ENCODE peak calls at places on chromosomes 13 and 19, in five cellular contexts. M is IMR-90, R is A549, Q is GM12878, F is K562. N is an unnamed sample.

GRCh38 chr19:15114153-15114540 is 6.9 kb downstream of the SYDE1 start:
- DNase-seq in M (peak; percentile 65), R (no peak), Q (no peak), F (no peak), N (peak; percentile 21)

GRCh38 chr19:40395956-40396355 is 6.0 kb upstream of the HIPK4 start:
- DNase-seq in M (no peak), R (no peak), Q (no peak), F (no peak), N (no peak)

GRCh38 chr13:106373304-106373988 is 162.0 kb downstream of the EFNB2 start:
- DNase-seq in M (no peak), R (no peak), Q (no peak), F (no peak), N (no peak)

GRCh38 chr19:42313096-42313839 is at the start of gene TMEM145:
- DNase-seq in M (peak; percentile 52), R (peak; percentile 92), Q (no peak), F (peak; percentile 85), N (peak; percentile 97)

GRCh38 chr19:29690842-29691241 is 24.2 kb downstream of the C19orf12 start:
- DNase-seq in M (peak; percentile 49), R (peak; percentile 79), Q (no peak), F (peak; percentile 80), N (no peak)

GRCh38 chr19:30669329-30670010 is 297.3 kb downstream of the ZNF536 start:
- DNase-seq in M (peak; percentile 12), R (peak; percentile 66), Q (no peak), F (peak; percentile 47), N (peak; percentile 83)

GRCh38 chr19:37218592-37218935 is 550 bp downstream of the ZNF383 start:
- DNase-seq in M (peak; percentile 39), R (no peak), Q (peak; percentile 5), F (no peak), N (peak; percentile 14)

GRCh38 chr19:4057913-4058695 is 8.6 kb downstream of the ZBTB7A start:
- DNase-seq in M (peak; percentile 85), R (peak; percentile 74), Q (no peak), F (peak; percentile 92), N (no peak)

GRCh38 chr13:19860884-19861655 is 2.4 kb downstream of the ZMYM5 start:
- DNase-seq in M (peak; percentile 73), R (no peak), Q (no peak), F (no peak), N (no peak)

GRCh38 chr13:34970961-34971360 is 28.9 kb downstream of the NBEA start:
- DNase-seq in M (no peak), R (no peak), Q (no peak), F (no peak), N (no peak)

GRCh38 chr13:75326173-75327131 is 155.5 kb downstream of the TBC1D4 start:
- DNase-seq in M (peak; percentile 53), R (no peak), Q (no peak), F (peak; percentile 38), N (peak; percentile 36)

GRCh38 chr19:51739466-51740213 is 12.0 kb downstream of the FPR1 start:
- DNase-seq in M (no peak), R (no peak), Q (no peak), F (no peak), N (no peak)

GRCh38 chr19:51712461-51713081 is 11.2 kb downstream of the HAS1 start:
- DNase-seq in M (peak; percentile 35), R (peak; percentile 59), Q (no peak), F (peak; percentile 50), N (no peak)

GRCh38 chr19:582497-583197 is 7.0 kb upstream of the HCN2 start:
- DNase-seq in M (peak; percentile 59), R (no peak), Q (no peak), F (no peak), N (no peak)

GRCh38 chr13:113009743-113010509 is 40.9 kb downstream of the MCF2L start:
- DNase-seq in M (no peak), R (no peak), Q (no peak), F (no peak), N (peak; percentile 94)

GRCh38 chr13:101267656-101268055 is 148.7 kb downstream of the NALCN start:
- DNase-seq in M (no peak), R (no peak), Q (no peak), F (no peak), N (no peak)

GRCh38 chr19:36041831-36042230 is 9.2 kb upstream of the CLIP3 start:
- DNase-seq in M (peak; percentile 82), R (no peak), Q (no peak), F (no peak), N (no peak)

GRCh38 chr19:53192771-53193533 is at the start of gene ZNF665:
- DNase-seq in M (peak; percentile 82), R (no peak), Q (no peak), F (peak; percentile 87), N (peak; percentile 92)

GRCh38 chr13:94860981-94861407 is 148.6 kb upstream of the SOX21 start:
- DNase-seq in M (peak; percentile 13), R (no peak), Q (no peak), F (no peak), N (no peak)

GRCh38 chr19:39563408-39563807 is 23.4 kb upstream of the EID2 start:
- DNase-seq in M (peak; percentile 18), R (no peak), Q (no peak), F (no peak), N (no peak)

GRCh38 chr19:2249880-2250764 is 999 bp downstream of the AMH start:
- DNase-seq in M (no peak), R (no peak), Q (no peak), F (no peak), N (peak; percentile 36)

GRCh38 chr13:41596190-41596589 is 138.8 kb downstream of the RGCC start:
- DNase-seq in M (peak; percentile 20), R (no peak), Q (no peak), F (no peak), N (no peak)

GRCh38 chr13:75222031-75222430 is 259.9 kb downstream of the TBC1D4 start:
- DNase-seq in M (peak; percentile 33), R (no peak), Q (no peak), F (no peak), N (no peak)

GRCh38 chr13:113022391-113023216 is 53.6 kb downstream of the MCF2L start:
- DNase-seq in M (no peak), R (no peak), Q (no peak), F (no peak), N (no peak)

GRCh38 chr13:31172001-31172400 is 10.3 kb upstream of the HSPH1 start:
- DNase-seq in M (peak; percentile 44), R (no peak), Q (no peak), F (no peak), N (no peak)

GRCh38 chr19:6481541-6482342 is at the start of gene DENND1C:
- DNase-seq in M (no peak), R (no peak), Q (peak; percentile 45), F (peak; percentile 75), N (peak; percentile 71)

GRCh38 chr13:93411281-93411680 is 184.7 kb downstream of the GPC6 start:
- DNase-seq in M (no peak), R (no peak), Q (no peak), F (no peak), N (peak; percentile 3)

GRCh38 chr13:28746289-28746612 is 27.5 kb upstream of the SLC46A3 start:
- DNase-seq in M (no peak), R (no peak), Q (no peak), F (no peak), N (no peak)

GRCh38 chr13:28743045-28743444 is 24.3 kb upstream of the SLC46A3 start:
- DNase-seq in M (no peak), R (no peak), Q (no peak), F (no peak), N (no peak)

GRCh38 chr13:28744656-28745055 is 25.9 kb upstream of the SLC46A3 start:
- DNase-seq in M (no peak), R (no peak), Q (no peak), F (no peak), N (no peak)

GRCh38 chr13:28743499-28744083 is 24.8 kb upstream of the SLC46A3 start:
- DNase-seq in M (no peak), R (no peak), Q (no peak), F (no peak), N (no peak)

DNA sequence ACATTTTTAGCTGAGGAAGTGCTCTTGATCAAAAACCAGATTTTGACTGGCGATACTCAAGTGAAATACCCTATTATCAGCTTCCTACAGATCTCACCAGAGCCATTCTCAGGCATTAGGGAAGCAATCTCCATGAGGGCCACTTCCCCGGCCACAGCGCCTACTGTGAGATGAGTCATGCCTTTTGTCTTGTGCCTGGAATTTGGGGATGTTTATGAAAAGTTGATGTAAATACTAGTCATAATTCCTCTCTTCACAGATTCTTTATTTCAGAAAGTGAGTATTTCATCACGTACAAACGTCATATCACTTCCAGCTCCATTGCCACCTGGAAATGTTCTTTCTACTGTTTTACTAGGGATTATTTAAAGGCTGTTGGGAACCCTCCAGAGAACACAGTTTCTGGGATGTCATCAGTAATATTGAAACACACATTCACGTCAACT is 25.3 kb upstream of the SLC46A3 start:
- DNase-seq in M (peak; percentile 80), R (no peak), Q (no peak), F (peak; percentile 9), N (no peak)
- TF ChIP-seq RCOR1 in M (no peak), R (no peak), Q (no peak), F (peak; percentile 60), N (no peak)

GRCh38 chr13:23986619-23987018 is 89.3 kb upstream of the C1QTNF9B start:
- DNase-seq in M (peak; percentile 98), R (no peak), Q (no peak), F (no peak), N (no peak)
- TF ChIP-seq RCOR1 in M (no peak), R (no peak), Q (no peak), F (no peak), N (no peak)

DNA sequence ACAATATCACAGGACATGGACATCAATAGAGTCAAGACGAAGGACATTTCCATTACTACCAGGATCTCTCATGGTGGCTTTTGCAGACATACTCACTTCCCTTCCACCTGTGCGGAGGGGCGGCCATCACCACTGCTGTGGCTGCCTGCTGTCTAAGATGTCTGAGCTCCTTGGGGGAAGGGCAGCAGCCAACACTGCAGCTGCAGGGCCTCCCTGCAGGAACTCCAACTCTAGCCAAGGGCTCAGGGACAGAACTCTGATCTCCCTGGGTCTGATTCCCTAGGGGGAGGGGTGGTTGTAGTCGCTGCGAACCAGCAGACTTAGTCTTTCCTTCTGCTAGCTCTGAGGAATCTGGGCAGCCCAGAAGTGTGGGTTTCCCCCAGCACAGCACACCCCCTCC is 78.9 kb upstream of the ANKRD10 start:
- DNase-seq in M (no peak), R (no peak), Q (no peak), F (no peak), N (no peak)
- TF ChIP-seq RCOR1 in M (no peak), R (no peak), Q (no peak), F (no peak), N (no peak)

GRCh38 chr13:110589991-110590390 is 25.4 kb upstream of the NAXD start:
- DNase-seq in M (no peak), R (no peak), Q (no peak), F (no peak), N (no peak)

GRCh38 chr13:110592670-110593069 is 22.7 kb upstream of the NAXD start:
- DNase-seq in M (peak; percentile 81), R (no peak), Q (no peak), F (no peak), N (no peak)

GRCh38 chr13:110593430-110594130 is 21.8 kb upstream of the NAXD start:
- DNase-seq in M (peak; percentile 57), R (peak; percentile 49), Q (no peak), F (peak; percentile 61), N (peak; percentile 80)

DNA sequence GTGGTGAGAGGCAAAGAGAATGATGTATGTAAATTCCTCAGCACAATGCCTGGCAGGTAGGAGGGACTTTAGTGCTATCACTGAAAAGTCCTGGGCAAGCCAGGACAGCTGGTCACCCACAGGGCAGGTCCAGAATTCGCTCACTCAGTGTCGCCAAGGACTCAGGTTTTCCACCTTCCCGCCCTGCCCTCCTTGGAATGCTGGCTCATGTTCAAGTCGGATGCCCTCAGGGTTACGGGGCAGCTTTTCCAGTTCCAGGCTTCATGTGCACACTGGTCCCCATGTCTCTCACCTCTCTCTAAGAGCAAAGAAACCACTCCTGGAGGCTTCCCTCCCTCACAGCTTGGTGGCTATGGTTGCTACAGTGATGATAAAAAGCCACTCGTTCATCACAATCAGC is 24.8 kb upstream of the NAXD start:
- DNase-seq in M (no peak), R (no peak), Q (no peak), F (no peak), N (no peak)
- TF ChIP-seq RCOR1 in M (no peak), R (no peak), Q (no peak), F (no peak), N (no peak)